ENCODE peak calls at places on chromosomes 6 and 20, in four cellular contexts. One of them, this sample, is unnamed.

GRCh38 chr6:150710236-150710635 is 110.6 kb downstream of the PLEKHG1 start:
- DNase-seq in spleen: no peak
- DNase-seq in suprapubic skin: no peak
- DNase-seq in Peyer's patch: no peak
- DNase-seq in this sample: no peak

GRCh38 chr6:3744901-3745470 is 6.5 kb downstream of the PXDC1 start:
- DNase-seq in spleen: no peak
- DNase-seq in suprapubic skin: peak; percentile 77
- DNase-seq in Peyer's patch: no peak
- DNase-seq in this sample: peak; percentile 66

GRCh38 chr20:28562510-28562898 is 2695.0 kb upstream of the DEFB115 start:
- DNase-seq in spleen: no peak
- DNase-seq in suprapubic skin: no peak
- DNase-seq in Peyer's patch: no peak
- DNase-seq in this sample: no peak

GRCh38 chr20:57620274-57620990 is at the start of gene ZBP1:
- DNase-seq in spleen: peak; percentile 92
- DNase-seq in suprapubic skin: no peak
- DNase-seq in Peyer's patch: no peak
- DNase-seq in this sample: no peak

GRCh38 chr6:55913213-55914195 is 38.1 kb upstream of the BMP5 start:
- DNase-seq in spleen: no peak
- DNase-seq in suprapubic skin: no peak
- DNase-seq in Peyer's patch: no peak
- DNase-seq in this sample: no peak

GRCh38 chr6:26195376-26195923 is 108.2 kb downstream of the HFE start:
- DNase-seq in spleen: peak; percentile 99
- DNase-seq in suprapubic skin: peak; percentile 94
- DNase-seq in Peyer's patch: peak; percentile 89
- DNase-seq in this sample: peak; percentile 97

GRCh38 chr6:151022492-151022891 is 157.0 kb downstream of the MTHFD1L start:
- DNase-seq in spleen: no peak
- DNase-seq in suprapubic skin: no peak
- DNase-seq in Peyer's patch: no peak
- DNase-seq in this sample: no peak

GRCh38 chr20:51104960-51105460 is 82.1 kb upstream of the KCNG1 start:
- DNase-seq in spleen: no peak
- DNase-seq in suprapubic skin: no peak
- DNase-seq in Peyer's patch: no peak
- DNase-seq in this sample: no peak

GRCh38 chr6:39681566-39682250 is 43.5 kb downstream of the KIF6 start:
- DNase-seq in spleen: no peak
- DNase-seq in suprapubic skin: no peak
- DNase-seq in Peyer's patch: no peak
- DNase-seq in this sample: no peak

GRCh38 chr6:117907600-117908245 is 659 bp downstream of the SLC35F1 start:
- DNase-seq in spleen: no peak
- DNase-seq in suprapubic skin: no peak
- DNase-seq in Peyer's patch: peak; percentile 47
- DNase-seq in this sample: no peak

GRCh38 chr6:152151930-152152329 is 344.4 kb downstream of the ESR1 start:
- DNase-seq in spleen: no peak
- DNase-seq in suprapubic skin: no peak
- DNase-seq in Peyer's patch: no peak
- DNase-seq in this sample: no peak

GRCh38 chr6:155261146-155261900 is 2.5 kb upstream of the CLDN20 start:
- DNase-seq in spleen: no peak
- DNase-seq in suprapubic skin: no peak
- DNase-seq in Peyer's patch: no peak
- DNase-seq in this sample: no peak

GRCh38 chr6:21277601-21278043 is 315.9 kb upstream of the SOX4 start:
- DNase-seq in spleen: no peak
- DNase-seq in suprapubic skin: no peak
- DNase-seq in Peyer's patch: no peak
- DNase-seq in this sample: no peak

GRCh38 chr20:49112596-49113274 is 66.6 kb downstream of the CSE1L start:
- DNase-seq in spleen: no peak
- DNase-seq in suprapubic skin: no peak
- DNase-seq in Peyer's patch: no peak
- DNase-seq in this sample: no peak

GRCh38 chr6:131290955-131291354 is 155.7 kb downstream of the AKAP7 start:
- DNase-seq in spleen: no peak
- DNase-seq in suprapubic skin: no peak
- DNase-seq in Peyer's patch: no peak
- DNase-seq in this sample: no peak

GRCh38 chr6:52284131-52284459 is 447 bp downstream of the MCM3 start:
- DNase-seq in spleen: no peak
- DNase-seq in suprapubic skin: no peak
- DNase-seq in Peyer's patch: no peak
- DNase-seq in this sample: no peak

GRCh38 chr20:11845311-11845710 is 72.4 kb upstream of the BTBD3 start:
- DNase-seq in spleen: no peak
- DNase-seq in suprapubic skin: no peak
- DNase-seq in Peyer's patch: no peak
- DNase-seq in this sample: no peak

GRCh38 chr6:143236151-143236788 is 175.6 kb downstream of the AIG1 start:
- DNase-seq in spleen: no peak
- DNase-seq in suprapubic skin: no peak
- DNase-seq in Peyer's patch: no peak
- DNase-seq in this sample: no peak

GRCh38 chr6:69179681-69180080 is 544.6 kb downstream of the ADGRB3 start:
- DNase-seq in spleen: no peak
- DNase-seq in suprapubic skin: no peak
- DNase-seq in Peyer's patch: no peak
- DNase-seq in this sample: no peak

GRCh38 chr6:138805431-138805830 is 9.5 kb downstream of the ECT2L start:
- DNase-seq in spleen: no peak
- DNase-seq in suprapubic skin: no peak
- DNase-seq in Peyer's patch: no peak
- DNase-seq in this sample: no peak

GRCh38 chr20:45100563-45101245 is at the start of gene KCNS1:
- DNase-seq in spleen: no peak
- DNase-seq in suprapubic skin: no peak
- DNase-seq in Peyer's patch: no peak
- DNase-seq in this sample: peak; percentile 47

GRCh38 chr6:35017461-35018183 is 123.5 kb downstream of the TCP11 start:
- DNase-seq in spleen: no peak
- DNase-seq in suprapubic skin: no peak
- DNase-seq in Peyer's patch: no peak
- DNase-seq in this sample: peak; percentile 56

GRCh38 chr6:14119764-14120163 is 2.2 kb downstream of the CD83 start:
- DNase-seq in spleen: no peak
- DNase-seq in suprapubic skin: no peak
- DNase-seq in Peyer's patch: no peak
- DNase-seq in this sample: no peak

DNA sequence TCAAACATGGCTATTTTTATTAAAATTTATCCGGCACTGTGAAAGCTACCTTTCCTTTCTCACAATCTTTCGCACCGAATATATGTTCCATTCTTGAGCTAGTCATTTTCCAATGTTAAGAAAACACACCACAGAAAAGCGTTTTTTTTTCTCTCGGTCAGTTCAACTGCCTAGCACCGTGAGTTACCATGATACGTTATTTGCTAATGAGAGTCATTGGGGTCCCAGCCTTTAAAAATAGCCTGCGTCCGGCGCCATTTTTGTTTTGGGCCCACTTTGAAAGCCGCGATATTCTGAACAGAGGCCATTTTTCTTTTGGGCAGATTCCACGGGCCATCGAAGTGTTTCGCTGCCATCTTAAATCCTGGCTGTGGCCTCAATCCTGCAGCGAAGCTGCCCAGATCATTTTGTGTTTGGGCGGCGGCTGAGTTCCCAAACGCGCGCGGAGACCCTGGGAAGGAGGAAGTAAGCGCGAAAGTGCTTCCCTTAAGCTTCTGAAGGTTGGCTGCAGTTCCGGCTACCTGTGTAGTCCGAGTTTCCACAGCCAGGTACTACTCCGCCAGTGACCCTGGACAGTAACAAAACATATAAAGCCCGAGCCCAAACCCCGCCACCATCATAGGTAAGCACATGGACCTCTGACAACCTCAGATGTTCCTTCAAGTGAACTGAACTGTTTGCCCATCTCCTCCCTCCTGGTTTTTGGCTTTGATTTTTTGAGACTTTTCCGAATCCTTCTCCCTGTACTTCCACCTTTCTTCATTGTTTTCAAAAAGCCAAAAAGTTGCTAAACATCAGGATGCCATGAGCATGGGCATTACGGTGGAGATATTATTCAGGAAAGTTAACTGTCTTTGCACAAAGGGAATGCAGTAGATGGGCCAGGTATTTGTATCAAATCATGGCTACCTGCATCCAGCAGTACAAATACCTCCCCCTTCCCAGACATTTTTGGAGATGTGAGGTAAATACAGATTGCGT is at the start of gene SLX4IP:
- DNase-seq in spleen: peak; percentile 95
- DNase-seq in suprapubic skin: peak; percentile 93
- DNase-seq in Peyer's patch: peak; percentile 88
- DNase-seq in this sample: peak; percentile 95
- TF ChIP-seq POLR2A in spleen: no peak
- TF ChIP-seq POLR2A in suprapubic skin: no peak
- TF ChIP-seq POLR2A in Peyer's patch: no peak
- TF ChIP-seq POLR2A in this sample: peak; percentile 51

DNA sequence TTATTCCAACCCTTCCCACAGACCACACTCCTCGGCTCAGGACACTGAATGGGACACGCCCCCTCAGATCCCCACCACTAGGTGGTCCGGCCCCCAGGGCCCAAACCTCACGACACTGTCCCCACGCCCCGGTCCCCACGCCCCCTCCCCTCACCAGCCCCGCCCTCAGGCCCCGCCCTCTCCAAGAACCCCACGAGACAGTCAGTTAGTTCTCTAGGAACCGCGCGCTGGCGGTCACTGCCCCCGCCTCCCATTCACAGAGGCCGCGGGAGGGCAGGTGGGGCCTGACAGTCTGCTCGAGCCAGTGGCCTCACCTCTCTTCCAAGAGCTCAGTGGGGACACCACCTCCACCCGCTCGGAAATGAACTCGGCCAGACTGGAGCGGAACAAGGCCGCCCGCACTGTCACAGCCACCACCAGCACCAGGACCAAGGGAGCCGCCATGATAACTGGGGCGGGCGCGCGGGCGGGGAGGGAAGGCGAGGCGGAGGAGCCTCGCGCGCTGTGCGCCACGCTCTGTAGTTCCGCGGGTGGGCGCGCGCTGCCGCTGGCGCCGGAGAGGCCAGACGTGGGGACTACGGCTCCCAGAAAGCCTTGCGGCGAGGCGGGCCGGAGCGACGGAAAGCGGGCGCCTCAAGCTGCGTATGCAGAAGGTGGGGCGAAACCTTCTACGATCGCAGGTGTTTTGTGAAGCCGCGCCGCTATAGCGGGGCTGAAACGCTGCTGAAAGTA is at the start of gene PIGU:
- DNase-seq in spleen: peak; percentile 100
- DNase-seq in suprapubic skin: peak; percentile 95
- DNase-seq in Peyer's patch: peak; percentile 97
- DNase-seq in this sample: peak; percentile 98
- TF ChIP-seq POLR2A in spleen: peak; percentile 43
- TF ChIP-seq POLR2A in suprapubic skin: no peak
- TF ChIP-seq POLR2A in Peyer's patch: peak; percentile 57
- TF ChIP-seq POLR2A in this sample: peak; percentile 57

DNA sequence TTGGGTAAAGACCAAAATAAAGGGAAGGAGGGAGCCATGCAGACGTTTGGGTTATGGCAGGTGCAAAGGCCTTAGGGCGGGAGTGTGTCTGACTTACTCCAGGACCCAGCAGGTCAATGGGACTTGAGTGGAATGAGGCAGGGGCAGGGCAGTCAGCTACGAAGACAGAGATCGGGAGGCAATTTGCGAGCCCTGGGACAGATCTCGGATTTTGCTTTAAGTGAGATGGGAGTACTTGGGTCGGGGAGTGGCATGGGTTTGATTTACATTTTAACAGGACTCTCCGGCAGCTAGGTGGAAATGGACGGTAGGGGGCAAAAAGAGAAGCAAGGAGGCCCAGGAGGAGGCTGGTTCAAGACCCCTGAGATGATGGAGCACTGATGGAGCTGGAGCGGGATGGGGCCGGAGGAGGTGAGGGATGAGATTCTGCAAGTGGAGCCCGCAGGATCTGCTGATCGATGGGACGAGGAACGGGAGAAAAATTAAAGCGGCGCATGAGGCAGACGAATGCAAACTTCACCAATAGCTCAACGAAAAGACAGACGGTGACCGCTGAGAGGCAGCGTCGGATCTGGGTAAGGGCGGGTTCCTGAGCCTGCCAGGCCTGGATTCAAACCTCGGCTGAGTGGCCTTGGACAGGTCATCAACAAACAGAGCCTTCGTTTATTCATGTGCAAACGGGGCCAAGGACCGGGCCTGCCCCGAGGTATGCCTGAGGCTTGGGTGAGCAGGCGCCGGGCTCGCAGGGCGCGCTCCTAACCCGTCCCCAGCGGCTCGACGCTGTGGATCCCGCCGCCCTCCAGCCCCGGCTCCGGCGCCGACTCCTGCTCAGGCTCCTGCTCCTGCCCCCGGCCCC is 774 bp upstream of the RBCK1 start:
- DNase-seq in spleen: peak; percentile 95
- DNase-seq in suprapubic skin: no peak
- DNase-seq in Peyer's patch: peak; percentile 90
- DNase-seq in this sample: peak; percentile 90
- TF ChIP-seq POLR2A in spleen: no peak
- TF ChIP-seq POLR2A in suprapubic skin: no peak
- TF ChIP-seq POLR2A in Peyer's patch: peak; percentile 60
- TF ChIP-seq POLR2A in this sample: peak; percentile 89

GRCh38 chr6:36679043-36679821 is 718 bp downstream of the CDKN1A start:
- DNase-seq in spleen: peak; percentile 87
- DNase-seq in suprapubic skin: peak; percentile 94
- DNase-seq in Peyer's patch: peak; percentile 79
- DNase-seq in this sample: peak; percentile 87
- TF ChIP-seq POLR2A in spleen: no peak
- TF ChIP-seq POLR2A in suprapubic skin: peak; percentile 75
- TF ChIP-seq POLR2A in Peyer's patch: peak; percentile 45
- TF ChIP-seq POLR2A in this sample: no peak

DNA sequence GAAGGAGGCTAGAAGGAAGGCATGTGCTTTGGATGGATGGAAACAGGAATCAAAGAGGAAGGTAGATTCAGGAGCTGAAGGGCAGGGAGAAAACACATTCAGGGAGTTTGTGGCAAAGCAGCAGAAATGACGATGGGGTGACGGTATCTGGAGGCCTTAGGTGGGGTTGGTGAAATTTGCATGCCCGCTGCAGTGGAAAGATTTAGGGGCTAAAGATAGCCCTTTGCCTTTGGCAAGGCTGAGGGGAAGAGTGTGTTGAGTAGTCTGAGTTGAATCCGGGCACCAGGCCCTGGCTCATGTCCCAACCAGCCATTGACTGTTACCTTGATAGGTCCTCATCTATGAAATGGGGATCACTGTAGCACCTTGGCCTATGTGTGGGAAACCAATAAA is 1.3 kb downstream of the GZF1 start:
- DNase-seq in spleen: no peak
- DNase-seq in suprapubic skin: no peak
- DNase-seq in Peyer's patch: no peak
- DNase-seq in this sample: no peak
- TF ChIP-seq POLR2A in spleen: no peak
- TF ChIP-seq POLR2A in suprapubic skin: no peak
- TF ChIP-seq POLR2A in Peyer's patch: no peak
- TF ChIP-seq POLR2A in this sample: no peak

This sample was measured in right lobe of liver.